ENCODE peak calls at places on chromosomes 13 and 19, in ten cellular contexts. R is hepatic stellate cell, B is iPS-NIHi11, O is kidney tubule cell, M is substantia nigra, A is mucosa of gallbladder, K is A549, F is LoVo, W is neural progenitor cell, I is choroid plexus epithelial cell. D is an unnamed sample.

GRCh38 chr13:99847318-99847750 is 124.2 kb downstream of the ZIC5 start:
- DNase-seq in A (no peak), F (no peak), B (no peak), K (no peak), R (no peak), O (no peak), I (no peak), W (no peak), M (no peak), D (no peak)

GRCh38 chr19:43395561-43395960 is 19.1 kb upstream of the TEX101 start:
- DNase-seq in B (no peak), R (no peak), O (no peak), W (no peak), F (no peak), A (no peak), I (no peak), K (no peak), M (no peak), D (no peak)

GRCh38 chr19:53157601-53158000 is 1.3 kb downstream of the ZNF347 start:
- DNase-seq in F (no peak), I (peak; percentile 32), M (no peak), A (no peak), K (no peak), W (peak; percentile 61), B (no peak), R (no peak), O (peak; percentile 35), D (peak; percentile 44)

GRCh38 chr19:51427220-51427619 is 9.8 kb upstream of the SIGLEC10 start:
- DNase-seq in A (no peak), B (no peak), F (no peak), O (no peak), K (no peak), R (no peak), M (no peak), W (no peak), I (no peak), D (no peak)

GRCh38 chr13:39909634-39910033 is 254.2 kb downstream of the COG6 start:
- DNase-seq in O (no peak), B (no peak), R (no peak), F (no peak), M (no peak), A (no peak), I (no peak), W (no peak), K (no peak), D (no peak)

GRCh38 chr13:31088826-31089420 is 72.8 kb downstream of the HSPH1 start:
- DNase-seq in A (no peak), W (no peak), K (no peak), F (no peak), M (no peak), I (no peak), O (no peak), R (no peak), B (no peak), D (no peak)

GRCh38 chr13:77786888-77787287 is 89.4 kb downstream of the SLAIN1 start:
- DNase-seq in R (no peak), I (no peak), F (no peak), O (no peak), K (no peak), W (no peak), A (no peak), B (no peak), M (no peak), D (no peak)

GRCh38 chr13:105471683-105472082 is 1063.8 kb downstream of the EFNB2 start:
- DNase-seq in A (no peak), W (no peak), K (no peak), R (no peak), I (peak; percentile 80), B (no peak), F (no peak), M (no peak), O (no peak), D (no peak)

GRCh38 chr13:77800219-77800618 is 102.7 kb downstream of the SLAIN1 start:
- DNase-seq in A (no peak), R (no peak), I (no peak), O (no peak), B (no peak), M (no peak), W (no peak), F (no peak), K (no peak), D (no peak)

GRCh38 chr19:44755219-44755618 is 6.7 kb downstream of the BCL3 start:
- DNase-seq in M (no peak), O (no peak), K (no peak), R (no peak), W (no peak), I (no peak), B (no peak), A (no peak), F (no peak), D (no peak)

GRCh38 chr19:58009666-58010301 is 7.2 kb upstream of the ZNF606 start:
- DNase-seq in I (peak; percentile 92), B (peak; percentile 86), O (peak; percentile 79), W (peak; percentile 71), K (peak; percentile 77), M (peak; percentile 73), A (peak; percentile 94), R (peak; percentile 75), F (no peak), D (peak; percentile 93)

GRCh38 chr19:34734601-34735103 is 609 bp downstream of the ZNF181 start:
- DNase-seq in W (peak; percentile 7), R (no peak), F (no peak), K (no peak), A (peak; percentile 38), B (no peak), M (no peak), I (no peak), O (no peak), D (peak; percentile 3)

GRCh38 chr19:9936151-9937000 is at the start of gene OLFM2:
- DNase-seq in W (peak; percentile 90), K (no peak), I (no peak), A (no peak), O (no peak), B (peak; percentile 89), R (no peak), F (peak; percentile 40), M (no peak), D (peak; percentile 53)

GRCh38 chr19:12947702-12948596 is 2.3 kb downstream of the RAD23A start:
- DNase-seq in F (no peak), R (no peak), W (no peak), I (no peak), K (no peak), M (no peak), A (no peak), B (no peak), O (no peak), D (no peak)

GRCh38 chr19:34519602-34520001 is 38.0 kb downstream of the WTIP start:
- DNase-seq in A (no peak), M (no peak), O (no peak), R (no peak), W (no peak), B (no peak), I (no peak), K (no peak), F (no peak), D (no peak)

GRCh38 chr13:82294226-82294625 is 1588.0 kb downstream of the SLITRK1 start:
- DNase-seq in F (no peak), M (no peak), O (no peak), B (no peak), W (no peak), R (no peak), K (no peak), A (no peak), I (no peak), D (peak; percentile 84)

GRCh38 chr19:22595918-22596341 is 38.2 kb upstream of the ZNF492 start:
- DNase-seq in A (no peak), R (no peak), F (no peak), B (no peak), M (no peak), K (no peak), I (no peak), O (no peak), W (no peak), D (no peak)

GRCh38 chr13:34357435-34358232 is 539.7 kb downstream of the RFC3 start:
- DNase-seq in B (no peak), A (no peak), R (peak; percentile 66), M (no peak), I (peak; percentile 69), O (peak; percentile 93), W (peak; percentile 3), F (no peak), K (peak; percentile 66), D (peak; percentile 32)

GRCh38 chr13:68190826-68191225 is 960.7 kb upstream of the PCDH9 start:
- DNase-seq in A (peak; percentile 79), O (peak; percentile 78), K (peak; percentile 48), M (no peak), R (no peak), W (no peak), F (peak; percentile 54), I (peak; percentile 53), B (no peak), D (peak; percentile 71)

GRCh38 chr13:100673831-100674362 is 698 bp downstream of the TMTC4 start:
- DNase-seq in F (peak; percentile 76), W (no peak), R (peak; percentile 83), I (peak; percentile 94), B (peak; percentile 78), O (peak; percentile 86), A (peak; percentile 36), M (peak; percentile 62), K (peak; percentile 61), D (peak; percentile 82)

GRCh38 chr13:59236309-59236939 is 927.3 kb downstream of the DIAPH3 start:
- DNase-seq in B (no peak), O (no peak), R (no peak), K (no peak), I (no peak), M (no peak), W (no peak), F (no peak), A (no peak), D (no peak)